ENCODE peak calls at places on chromosomes 7 and 10, in seven cellular contexts. U is AG10803, B is fibroblast of lung, W is Peyer's patch, G is RWPE1, P is activated B cell treated with CpG ODN at 0.5 μM for 24 hours, R is PC-3. E is an unnamed sample.
A peak's percentile ranks its signal among the peaks of the same experiment; 100 is the strongest.

GRCh38 chr10:62594093-62594520 is 210.4 kb upstream of the ADO start:
- DNase-seq in P (peak; percentile 41), W (peak; percentile 78), G (peak; percentile 49), U (peak; percentile 66), B (peak; percentile 64), R (peak; percentile 98), E (peak; percentile 52)

GRCh38 chr7:158061031-158061630 is 526.5 kb downstream of the PTPRN2 start:
- DNase-seq in G (no peak), U (no peak), W (peak; percentile 35), R (no peak), B (no peak), P (no peak), E (no peak)

GRCh38 chr10:123380491-123381085 is 226.4 kb downstream of the BUB3 start:
- DNase-seq in G (peak; percentile 32), P (no peak), W (no peak), R (peak; percentile 69), B (peak; percentile 6), U (peak; percentile 6), E (no peak)

GRCh38 chr10:11725912-11726311 is 16.3 kb upstream of the ECHDC3 start:
- DNase-seq in U (no peak), W (no peak), R (no peak), B (no peak), G (no peak), P (no peak), E (no peak)

GRCh38 chr7:156639426-156640256 is 933 bp upstream of the RNF32 start:
- DNase-seq in B (peak; percentile 8), R (no peak), P (no peak), U (peak; percentile 4), G (peak; percentile 6), W (peak; percentile 51), E (no peak)

GRCh38 chr7:27172388-27172774 is 1.7 kb downstream of the HOXA10 start:
- DNase-seq in U (peak; percentile 63), W (peak; percentile 46), G (no peak), B (no peak), P (peak; percentile 15), R (no peak), E (peak; percentile 16)

GRCh38 chr7:114922151-114922651 is 307 bp downstream of the MDFIC start:
- DNase-seq in U (peak; percentile 61), B (peak; percentile 54), W (peak; percentile 65), P (peak; percentile 66), R (peak; percentile 45), G (peak; percentile 36), E (no peak)

GRCh38 chr10:86402283-86402931 is 35.8 kb upstream of the GRID1 start:
- DNase-seq in R (no peak), W (no peak), G (no peak), U (peak; percentile 46), P (no peak), B (no peak), E (no peak)

GRCh38 chr10:101152316-101152715 is 21.2 kb downstream of the TLX1 start:
- DNase-seq in W (peak; percentile 25), P (no peak), B (no peak), G (no peak), U (no peak), R (no peak), E (no peak)

GRCh38 chr10:35946556-35946955 is 304.5 kb upstream of the FZD8 start:
- DNase-seq in W (no peak), B (no peak), R (no peak), U (peak; percentile 39), G (no peak), P (no peak), E (no peak)

GRCh38 chr7:135791543-135792120 is 43.0 kb upstream of the FAM180A start:
- DNase-seq in B (no peak), R (no peak), W (no peak), U (no peak), P (no peak), G (no peak), E (no peak)

GRCh38 chr10:6220418-6221191 is 17.9 kb downstream of the PFKFB3 start:
- DNase-seq in B (no peak), G (no peak), R (no peak), P (no peak), W (no peak), U (no peak), E (no peak)

GRCh38 chr10:109275970-109276369 is 647.3 kb downstream of the XPNPEP1 start:
- DNase-seq in U (peak; percentile 15), B (peak; percentile 18), G (no peak), W (no peak), R (peak; percentile 9), P (no peak), E (no peak)

GRCh38 chr7:786472-787255 is 45.6 kb upstream of the SUN1 start:
- DNase-seq in R (peak; percentile 71), P (peak; percentile 63), U (peak; percentile 53), G (peak; percentile 80), B (peak; percentile 63), W (peak; percentile 86), E (no peak)

GRCh38 chr7:99104631-99105030 is 39.3 kb downstream of the SMURF1 start:
- DNase-seq in R (no peak), W (no peak), U (no peak), G (no peak), B (no peak), P (no peak), E (no peak)

GRCh38 chr10:103053659-103054581 is 135.8 kb downstream of the CNNM2 start:
- DNase-seq in R (peak; percentile 41), B (peak; percentile 79), U (peak; percentile 87), G (peak; percentile 11), W (peak; percentile 82), P (no peak), E (peak; percentile 55)

GRCh38 chr7:101816499-101817030 is 861 bp upstream of the CUX1 start:
- DNase-seq in W (peak; percentile 72), R (peak; percentile 43), U (peak; percentile 47), G (no peak), B (peak; percentile 44), P (peak; percentile 37), E (no peak)

GRCh38 chr10:67818323-67818722 is 19.7 kb downstream of the DNAJC12 start:
- DNase-seq in P (no peak), W (no peak), G (peak; percentile 82), R (peak; percentile 100), U (no peak), B (no peak), E (no peak)

GRCh38 chr7:70972693-70973092 is 159.3 kb upstream of the GALNT17 start:
- DNase-seq in B (no peak), G (no peak), R (no peak), P (no peak), U (no peak), W (no peak), E (no peak)

GRCh38 chr10:930415-931325 is 835 bp downstream of the LARP4B start:
- DNase-seq in B (peak; percentile 22), G (peak; percentile 59), U (peak; percentile 51), R (peak; percentile 20), W (peak; percentile 76), P (peak; percentile 46), E (no peak)

GRCh38 chr7:123966936-123967335 is 41.9 kb downstream of the SPAM1 start:
- DNase-seq in W (no peak), U (no peak), P (no peak), R (no peak), B (peak; percentile 31), G (no peak), E (no peak)

GRCh38 chr7:143359769-143360168 is 2.7 kb downstream of the FAM131B start:
- DNase-seq in W (peak; percentile 42), R (no peak), P (no peak), G (no peak), U (no peak), B (no peak), E (no peak)

GRCh38 chr7:26958834-26959233 is 94.4 kb upstream of the SKAP2 start:
- DNase-seq in W (peak; percentile 51), G (peak; percentile 67), B (peak; percentile 63), U (peak; percentile 54), P (no peak), R (peak; percentile 93), E (no peak)

GRCh38 chr10:78944658-78945333 is 124.0 kb upstream of the ZMIZ1 start:
- DNase-seq in P (no peak), R (peak; percentile 77), U (peak; percentile 98), B (peak; percentile 99), W (peak; percentile 60), G (no peak), E (no peak)

GRCh38 chr10:99395750-99396445 is 34.5 kb downstream of the GOT1 start:
- DNase-seq in G (peak; percentile 94), P (no peak), U (peak; percentile 88), W (no peak), B (peak; percentile 58), R (peak; percentile 91), E (no peak)

GRCh38 chr10:68871105-68871711 is 29.9 kb upstream of the DDX50 start:
- DNase-seq in W (peak; percentile 67), G (no peak), B (peak; percentile 57), P (no peak), U (peak; percentile 35), R (no peak), E (no peak)

GRCh38 chr7:10104292-10104691 is 869.4 kb upstream of the PHF14 start:
- DNase-seq in G (no peak), P (no peak), B (no peak), W (no peak), U (no peak), R (no peak), E (no peak)

DNA sequence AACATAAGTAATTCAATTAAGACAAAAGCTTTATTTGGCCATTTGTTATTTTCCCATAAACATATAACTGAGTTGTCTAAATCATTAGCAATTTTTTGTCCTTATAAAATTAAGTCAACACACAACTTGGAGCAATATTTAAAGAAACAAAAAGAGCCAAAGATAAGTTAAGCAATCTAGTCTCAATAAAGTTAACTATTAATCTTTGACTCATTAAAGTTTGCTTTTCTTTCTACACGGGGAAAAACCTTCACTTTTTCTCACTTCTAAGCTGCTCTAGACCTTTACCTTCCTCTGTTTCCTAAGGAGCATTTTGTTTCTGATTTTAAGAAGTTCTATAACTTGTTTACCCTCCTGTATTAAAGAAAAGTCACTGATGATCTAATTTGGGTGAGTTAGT is 867.1 kb upstream of the PHF14 start:
- DNase-seq in U (no peak), B (no peak), R (no peak), G (no peak), W (no peak), P (no peak), E (no peak)
- TF ChIP-seq CTCF in U (no peak), B (no peak), R (no peak), G (no peak), W (no peak), P (no peak), E (no peak)

GRCh38 chr7:117872565-117873055 is 631 bp downstream of the CTTNBP2 start:
- DNase-seq in B (peak; percentile 45), U (no peak), G (no peak), W (no peak), P (no peak), R (no peak), E (no peak)
- TF ChIP-seq CTCF in B (peak; percentile 13), U (no peak), G (no peak), W (no peak), P (no peak), R (no peak), E (no peak)

GRCh38 chr10:72260588-72261322 is 13.0 kb upstream of the DDIT4 start:
- DNase-seq in P (peak; percentile 70), U (peak; percentile 72), R (peak; percentile 43), G (peak; percentile 97), B (peak; percentile 99), W (peak; percentile 95), E (peak; percentile 88)
- TF ChIP-seq CTCF in P (no peak), U (no peak), R (no peak), G (no peak), B (no peak), W (no peak), E (no peak)

DNA sequence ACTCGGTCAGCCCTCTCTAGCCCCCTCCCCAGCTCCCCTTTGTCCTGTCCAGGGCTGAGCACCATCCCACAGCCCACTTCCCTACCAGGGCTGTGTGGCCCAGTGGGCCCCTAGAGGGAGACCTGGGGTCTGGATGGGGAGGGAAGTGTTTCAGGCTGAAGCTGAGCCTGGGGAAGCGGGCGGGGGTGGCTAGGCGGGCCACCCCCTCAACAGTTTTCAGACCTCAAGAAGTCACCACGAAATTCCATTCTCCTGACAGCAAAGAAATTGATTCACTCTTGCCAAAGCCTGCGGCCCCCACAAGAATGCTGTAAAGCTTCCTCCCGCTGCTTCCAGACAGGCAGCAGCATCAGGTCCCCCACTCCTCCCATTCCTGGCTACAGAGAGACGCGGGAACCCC is 2.6 kb upstream of the LFNG start:
- DNase-seq in U (peak; percentile 94), P (no peak), G (peak; percentile 32), B (peak; percentile 64), R (peak; percentile 71), W (no peak), E (no peak)
- TF ChIP-seq CTCF in U (peak; percentile 37), P (no peak), G (no peak), B (no peak), R (no peak), W (no peak), E (no peak)